ENCODE peak calls at places on chromosome 18, in nine cellular contexts. G is fibroblast of lung; P is lower leg skin; D is neural progenitor cell; B is Calu3; S is cardiac fibroblast; K is CD8-positive, alpha-beta T cell; A is ovary; N is psoas muscle. W is an unnamed sample.

GRCh38 chr18:3722662-3723433 is 272.9 kb downstream of the TGIF1 start:
- DNase-seq in G (peak), P (no peak), D (no peak), B (no peak), S (no peak), K (no peak), A (no peak), N (no peak), W (no peak)

GRCh38 chr18:49915352-49915751 is 102.0 kb upstream of the ACAA2 start:
- DNase-seq in G (no peak), P (no peak), D (no peak), B (no peak), S (no peak), K (no peak), A (no peak), N (no peak), W (no peak)

GRCh38 chr18:46566111-46566510 is 90.9 kb downstream of the LOXHD1 start:
- DNase-seq in G (no peak), P (peak), D (no peak), B (no peak), S (no peak), K (no peak), A (no peak), N (no peak), W (no peak)

GRCh38 chr18:26617151-26617554 is 68.8 kb upstream of the KCTD1 start:
- DNase-seq in G (peak), P (no peak), D (no peak), B (peak), S (peak), K (no peak), A (no peak), N (no peak), W (no peak)

GRCh38 chr18:21858544-21858943 is 118.0 kb downstream of the MIB1 start:
- DNase-seq in G (no peak), P (no peak), D (no peak), B (no peak), S (no peak), K (no peak), A (no peak), N (no peak), W (no peak)

GRCh38 chr18:6885992-6886823 is 156.7 kb downstream of the ARHGAP28 start:
- DNase-seq in G (peak), P (no peak), D (peak), B (peak), S (peak), K (no peak), A (peak), N (no peak), W (peak)

GRCh38 chr18:42925036-42925435 is 190.4 kb downstream of the RIT2 start:
- DNase-seq in G (no peak), P (no peak), D (no peak), B (no peak), S (peak), K (no peak), A (no peak), N (no peak), W (no peak)

GRCh38 chr18:13545514-13545913 is 180.8 kb downstream of the FAM210A start:
- DNase-seq in G (no peak), P (no peak), D (no peak), B (no peak), S (no peak), K (no peak), A (no peak), N (no peak), W (no peak)

GRCh38 chr18:9627642-9628041 is 13.3 kb upstream of the PPP4R1 start:
- DNase-seq in G (peak), P (no peak), D (no peak), B (no peak), S (peak), K (no peak), A (no peak), N (no peak), W (no peak)

GRCh38 chr18:58166278-58166844 is 122.3 kb downstream of the NEDD4L start:
- DNase-seq in G (no peak), P (peak), D (no peak), B (no peak), S (no peak), K (no peak), A (no peak), N (no peak), W (no peak)

GRCh38 chr18:47970664-47971523 is 40.4 kb upstream of the SMAD2 start:
- DNase-seq in G (no peak), P (peak), D (no peak), B (no peak), S (no peak), K (no peak), A (no peak), N (no peak), W (no peak)

GRCh38 chr18:79982736-79983135 is 5.6 kb downstream of the TXNL4A start:
- DNase-seq in G (peak), P (no peak), D (no peak), B (no peak), S (peak), K (no peak), A (no peak), N (no peak), W (no peak)

GRCh38 chr18:3526421-3527354 is 76.7 kb downstream of the TGIF1 start:
- DNase-seq in G (peak), P (peak), D (peak), B (no peak), S (peak), K (no peak), A (no peak), N (no peak), W (peak)

GRCh38 chr18:3594760-3595241 is 144.8 kb downstream of the TGIF1 start:
- DNase-seq in G (peak), P (no peak), D (peak), B (no peak), S (peak), K (no peak), A (peak), N (no peak), W (no peak)

GRCh38 chr18:7683753-7684152 is 116.6 kb downstream of the PTPRM start:
- DNase-seq in G (no peak), P (no peak), D (peak), B (no peak), S (no peak), K (no peak), A (no peak), N (no peak), W (no peak)

GRCh38 chr18:29181151-29181901 is 1004.4 kb upstream of the CDH2 start:
- DNase-seq in G (peak), P (no peak), D (no peak), B (no peak), S (peak), K (no peak), A (no peak), N (no peak), W (no peak)

GRCh38 chr18:7062236-7062635 is 55.4 kb downstream of the LAMA1 start:
- DNase-seq in G (no peak), P (no peak), D (no peak), B (no peak), S (no peak), K (no peak), A (no peak), N (no peak), W (no peak)

GRCh38 chr18:26656944-26657536 is 108.7 kb upstream of the KCTD1 start:
- DNase-seq in G (peak), P (peak), D (peak), B (peak), S (peak), K (no peak), A (peak), N (peak), W (peak)

GRCh38 chr18:13112982-13113381 is 105.6 kb upstream of the LDLRAD4 start:
- DNase-seq in G (peak), P (no peak), D (peak), B (peak), S (peak), K (no peak), A (peak), N (peak), W (peak)

GRCh38 chr18:24631238-24632025 is 171.0 kb downstream of the HRH4 start:
- DNase-seq in G (peak), P (no peak), D (peak), B (no peak), S (no peak), K (no peak), A (no peak), N (no peak), W (no peak)

GRCh38 chr18:48667276-48668254 is 128.7 kb downstream of the CTIF start:
- DNase-seq in G (peak), P (peak), D (peak), B (peak), S (no peak), K (no peak), A (no peak), N (no peak), W (no peak)

GRCh38 chr18:3998698-3999333 is 456.3 kb downstream of the DLGAP1 start:
- DNase-seq in G (peak), P (no peak), D (peak), B (peak), S (peak), K (no peak), A (no peak), N (no peak), W (peak)

GRCh38 chr18:76620326-76620813 is 125.3 kb upstream of the ZNF516 start:
- DNase-seq in G (peak), P (peak), D (peak), B (peak), S (peak), K (no peak), A (peak), N (peak), W (peak)

GRCh38 chr18:57839942-57840381 is 36.8 kb upstream of the ATP8B1 start:
- DNase-seq in G (peak), P (no peak), D (no peak), B (no peak), S (peak), K (no peak), A (no peak), N (no peak), W (no peak)

GRCh38 chr18:378039-378438 is 110.2 kb upstream of the THOC1 start:
- DNase-seq in G (no peak), P (no peak), D (no peak), B (no peak), S (no peak), K (no peak), A (no peak), N (no peak), W (no peak)

GRCh38 chr18:63236990-63237389 is 82.6 kb downstream of the BCL2 start:
- DNase-seq in G (no peak), P (peak), D (no peak), B (no peak), S (no peak), K (no peak), A (peak), N (peak), W (no peak)

GRCh38 chr18:421236-422155 is 79.0 kb downstream of the COLEC12 start:
- DNase-seq in G (peak), P (no peak), D (no peak), B (peak), S (peak), K (no peak), A (no peak), N (no peak), W (no peak)

GRCh38 chr18:8045890-8046289 is 478.8 kb downstream of the PTPRM start:
- DNase-seq in G (peak), P (no peak), D (no peak), B (no peak), S (no peak), K (no peak), A (no peak), N (no peak), W (no peak)

GRCh38 chr18:24875286-24875685 is 414.8 kb downstream of the HRH4 start:
- DNase-seq in G (no peak), P (no peak), D (no peak), B (no peak), S (no peak), K (no peak), A (no peak), N (no peak), W (no peak)

GRCh38 chr18:46199515-46200147 is 95.4 kb downstream of the HAUS1 start:
- DNase-seq in G (peak), P (no peak), D (no peak), B (no peak), S (peak), K (no peak), A (no peak), N (no peak), W (no peak)

GRCh38 chr18:12476955-12477354 is 69.2 kb downstream of the PRELID3A start:
- DNase-seq in G (no peak), P (no peak), D (no peak), B (no peak), S (no peak), K (no peak), A (no peak), N (no peak), W (no peak)

GRCh38 chr18:5388896-5389295 is 93.4 kb upstream of the ZBTB14 start:
- DNase-seq in G (no peak), P (no peak), D (no peak), B (no peak), S (no peak), K (no peak), A (no peak), N (no peak), W (no peak)
- TF ChIP-seq CTCF in G (no peak), P (no peak), D (no peak), B (no peak), S (no peak), K (no peak), A (no peak), N (no peak), W (no peak)

DNA sequence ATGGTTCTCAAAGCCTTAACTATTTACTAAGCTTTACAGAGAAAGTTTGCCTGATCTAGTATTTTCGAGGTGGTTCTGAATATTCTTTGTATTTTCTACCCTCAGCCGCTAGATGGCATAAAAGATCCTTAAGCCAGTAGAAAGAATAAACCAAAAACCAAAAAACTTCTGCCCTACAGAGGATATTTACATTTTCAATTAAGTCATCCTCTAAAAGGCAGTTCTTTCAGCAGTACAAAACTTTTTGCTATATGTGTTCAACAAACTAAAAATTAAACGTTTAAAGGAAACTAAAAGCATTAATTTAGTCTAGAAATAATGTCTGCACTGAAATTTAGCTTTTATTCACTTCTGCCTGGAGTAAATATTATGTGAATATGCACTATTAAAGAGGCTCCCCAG is 297.5 kb downstream of the PIEZO2 start:
- DNase-seq in G (peak), P (no peak), D (peak), B (no peak), S (peak), K (no peak), A (no peak), N (no peak), W (no peak)
- TF ChIP-seq CTCF in G (peak), P (no peak), D (peak), B (peak), S (peak), K (peak), A (peak), N (peak), W (peak)

DNA sequence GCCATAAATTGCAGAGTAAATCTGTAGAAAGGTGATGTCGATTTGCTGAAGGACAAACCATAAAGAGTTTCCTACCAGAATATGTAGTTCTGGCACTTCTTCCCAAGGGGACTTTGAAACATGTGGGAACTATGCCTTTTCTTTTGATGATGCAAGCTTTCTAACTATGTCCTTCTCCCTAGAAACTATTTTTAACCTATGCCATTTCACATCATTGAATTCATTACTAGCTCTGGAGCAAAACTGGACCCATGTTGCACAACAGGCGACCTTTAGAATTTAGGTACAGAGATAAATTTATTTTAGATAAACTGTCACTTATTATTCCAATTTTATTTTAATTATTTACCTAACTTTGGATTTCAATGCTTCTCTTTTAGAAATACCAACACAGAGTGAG is 186.5 kb downstream of the CCDC102B start:
- DNase-seq in G (no peak), P (no peak), D (no peak), B (no peak), S (peak), K (no peak), A (no peak), N (no peak), W (no peak)
- TF ChIP-seq CTCF in G (no peak), P (no peak), D (no peak), B (no peak), S (no peak), K (no peak), A (no peak), N (no peak), W (no peak)

GRCh38 chr18:32550958-32551357 is 80.3 kb upstream of the GAREM1 start:
- DNase-seq in G (no peak), P (no peak), D (peak), B (no peak), S (no peak), K (no peak), A (no peak), N (no peak), W (peak)
- TF ChIP-seq CTCF in G (no peak), P (no peak), D (peak), B (peak), S (peak), K (no peak), A (no peak), N (no peak), W (peak)

GRCh38 chr18:74739926-74740325 is 142.3 kb downstream of the ZNF407 start:
- DNase-seq in G (no peak), P (no peak), D (no peak), B (no peak), S (no peak), K (no peak), A (no peak), N (no peak), W (no peak)
- TF ChIP-seq CTCF in G (no peak), P (no peak), D (no peak), B (no peak), S (no peak), K (no peak), A (no peak), N (no peak), W (no peak)

GRCh38 chr18:54647176-54647575 is 56.1 kb downstream of the DYNAP start:
- DNase-seq in G (peak), P (no peak), D (peak), B (peak), S (peak), K (no peak), A (no peak), N (no peak), W (peak)
- TF ChIP-seq CTCF in G (no peak), P (no peak), D (peak), B (peak), S (peak), K (no peak), A (no peak), N (no peak), W (peak)

GRCh38 chr18:2471523-2471922 is 99.8 kb downstream of the METTL4 start:
- DNase-seq in G (no peak), P (no peak), D (no peak), B (no peak), S (no peak), K (no peak), A (no peak), N (no peak), W (no peak)
- TF ChIP-seq CTCF in G (no peak), P (no peak), D (peak), B (no peak), S (peak), K (no peak), A (no peak), N (no peak), W (no peak)